ENCODE peak calls at places on chromosome 22, in five cellular contexts. Q is stimulated activated CD4-positive, alpha-beta T cell treated with anti-CD3 and anti-CD28 coated beads, Interleukin-12 subunit alpha, Interleukin-12 subunit beta, amount 100 ng/mL, for 4 hours; H is HFFc6; B is NCI-H748 treated with DMSO at 0.1 percent for 48 hours; J is RPMI7951. G is an unnamed sample.

GRCh38 chr22:30290318-30290678 is 993 bp upstream of the CASTOR1 start:
- DNase-seq in Q (no peak), H (no peak), B (no peak), J (peak; percentile 16), G (peak; percentile 33)

GRCh38 chr22:40114411-40114810 is 63.3 kb upstream of the TNRC6B start:
- DNase-seq in Q (no peak), H (no peak), B (no peak), J (no peak), G (peak; percentile 95)

GRCh38 chr22:31346733-31347250 is 646 bp upstream of the PATZ1 start:
- DNase-seq in Q (no peak), H (no peak), B (peak; percentile 17), J (peak; percentile 47), G (no peak)

GRCh38 chr22:22072169-22072836 is 89.7 kb upstream of the TOP3B start:
- DNase-seq in Q (no peak), H (no peak), B (no peak), J (no peak), G (no peak)

GRCh38 chr22:37776639-37777005 is 31.1 kb upstream of the GCAT start:
- DNase-seq in Q (no peak), H (no peak), B (no peak), J (no peak), G (no peak)

GRCh38 chr22:39994566-39995345 is at the start of gene FAM83F:
- DNase-seq in Q (peak; percentile 56), H (no peak), B (no peak), J (no peak), G (peak; percentile 24)

GRCh38 chr22:35695202-35695601 is 22.5 kb upstream of the APOL5 start:
- DNase-seq in Q (no peak), H (no peak), B (no peak), J (no peak), G (no peak)

GRCh38 chr22:27962268-27963191 is 43.5 kb upstream of the PITPNB start:
- DNase-seq in Q (no peak), H (no peak), B (no peak), J (peak; percentile 12), G (peak; percentile 97)

GRCh38 chr22:47277001-47277400 is 514.6 kb downstream of the TBC1D22A start:
- DNase-seq in Q (no peak), H (no peak), B (no peak), J (no peak), G (no peak)

GRCh38 chr22:50060441-50061140 is 2.5 kb upstream of the TTLL8 start:
- DNase-seq in Q (no peak), H (no peak), B (no peak), J (no peak), G (no peak)

GRCh38 chr22:37998543-37998942 is 14.2 kb upstream of the SOX10 start:
- DNase-seq in Q (no peak), H (no peak), B (no peak), J (peak; percentile 35), G (no peak)

GRCh38 chr22:30876925-30877553 is 91.5 kb downstream of the MORC2 start:
- DNase-seq in Q (no peak), H (no peak), B (no peak), J (no peak), G (no peak)

GRCh38 chr22:43163241-43163795 is 12.0 kb downstream of the TSPO start:
- DNase-seq in Q (no peak), H (no peak), B (no peak), J (no peak), G (no peak)

GRCh38 chr22:37328017-37328416 is 45.7 kb downstream of the CYTH4 start:
- DNase-seq in Q (no peak), H (peak; percentile 93), B (no peak), J (peak; percentile 88), G (peak; percentile 75)

GRCh38 chr22:41831828-41832552 is 915 bp upstream of the SREBF2 start:
- DNase-seq in Q (no peak), H (no peak), B (no peak), J (no peak), G (no peak)